ENCODE peak calls at places on chromosomes 1 and 21, in seven cellular contexts. T is upper lobe of right lung, K is GM12878, O is aorta, R is transverse colon, X is neural progenitor cell, M is heart right ventricle. Q is an unnamed sample.

GRCh38 chr1:43558346-43558841 is 27.7 kb downstream of the PTPRF start:
- DNase-seq in R (peak; percentile 62), K (no peak), T (peak; percentile 79), M (no peak), X (peak; percentile 77), O (peak; percentile 83), Q (peak; percentile 90)

GRCh38 chr21:41765393-41765950 is 1.4 kb downstream of the RIPK4 start:
- DNase-seq in R (no peak), T (no peak), X (no peak), M (no peak), K (no peak), O (peak; percentile 30), Q (peak; percentile 51)

GRCh38 chr1:85137660-85138059 is 63.2 kb downstream of the SYDE2 start:
- DNase-seq in M (peak; percentile 67), T (peak; percentile 88), O (no peak), R (peak; percentile 87), X (no peak), K (no peak), Q (no peak)

GRCh38 chr1:241672301-241672700 is 20.2 kb downstream of the WDR64 start:
- DNase-seq in O (no peak), M (no peak), K (no peak), R (no peak), T (no peak), X (no peak), Q (no peak)

GRCh38 chr1:71787699-71788098 is 494.6 kb downstream of the NEGR1 start:
- DNase-seq in T (no peak), R (no peak), O (no peak), K (no peak), X (no peak), M (no peak), Q (no peak)

GRCh38 chr1:173467426-173467825 is 9.7 kb upstream of the PRDX6 start:
- DNase-seq in R (no peak), K (no peak), T (no peak), X (no peak), O (no peak), M (no peak), Q (no peak)

GRCh38 chr1:58620259-58620658 is 43.2 kb upstream of the TACSTD2 start:
- DNase-seq in X (peak; percentile 64), T (peak; percentile 61), M (no peak), O (no peak), R (peak; percentile 42), K (no peak), Q (peak; percentile 33)

GRCh38 chr1:224329842-224330753 is at the start of gene NVL:
- DNase-seq in O (peak; percentile 93), X (peak; percentile 92), M (peak; percentile 89), T (peak; percentile 92), R (peak; percentile 89), K (peak; percentile 48), Q (peak; percentile 89)

GRCh38 chr1:204319462-204319861 is 40.3 kb downstream of the PLEKHA6 start:
- DNase-seq in T (no peak), X (no peak), M (no peak), K (no peak), O (no peak), R (peak; percentile 43), Q (no peak)

GRCh38 chr1:163085041-163085903 is 16.1 kb downstream of the RGS4 start:
- DNase-seq in T (no peak), R (no peak), M (no peak), O (no peak), K (no peak), X (no peak), Q (no peak)

GRCh38 chr21:42319851-42320602 is 4.8 kb upstream of the TFF3 start:
- DNase-seq in T (no peak), K (no peak), O (no peak), M (no peak), X (no peak), R (no peak), Q (peak; percentile 46)

DNA sequence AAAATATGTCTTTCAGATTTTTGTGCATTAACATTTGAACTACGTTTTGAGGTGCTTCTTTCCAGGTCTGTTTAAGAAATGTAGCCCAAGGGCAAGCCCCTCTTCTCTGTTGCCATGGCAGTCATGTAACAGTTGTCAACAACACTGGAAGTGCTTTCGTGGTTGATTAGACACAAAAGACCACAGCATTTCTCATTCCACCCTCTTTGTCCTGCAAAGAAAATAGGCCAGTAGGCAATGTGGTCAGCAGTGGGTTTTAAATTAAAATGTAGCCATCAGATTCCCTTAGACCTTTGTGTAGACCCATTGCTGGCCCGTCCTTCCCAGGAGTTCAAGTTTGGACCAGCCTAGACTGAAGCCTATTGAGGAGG is 35.4 kb downstream of the VANGL1 start:
- DNase-seq in T (no peak), M (no peak), X (peak; percentile 83), O (no peak), R (no peak), K (peak; percentile 5), Q (no peak)
- H3K4me3 ChIP-seq in T (no peak overlapping the region), M (no peak overlapping the region), X (no peak overlapping the region), O (no peak overlapping the region), R (no peak overlapping the region), K (no peak overlapping the region), Q (no peak overlapping the region)

GRCh38 chr1:151361883-151362282 is 10.6 kb downstream of the SELENBP1 start:
- DNase-seq in K (no peak), X (no peak), O (no peak), T (no peak), R (no peak), M (no peak), Q (no peak)
- H3K4me3 ChIP-seq in K (no peak overlapping the region), X (no peak overlapping the region), O (no peak overlapping the region), T (no peak overlapping the region), R (no peak overlapping the region), M (no peak overlapping the region), Q (no peak overlapping the region)

DNA sequence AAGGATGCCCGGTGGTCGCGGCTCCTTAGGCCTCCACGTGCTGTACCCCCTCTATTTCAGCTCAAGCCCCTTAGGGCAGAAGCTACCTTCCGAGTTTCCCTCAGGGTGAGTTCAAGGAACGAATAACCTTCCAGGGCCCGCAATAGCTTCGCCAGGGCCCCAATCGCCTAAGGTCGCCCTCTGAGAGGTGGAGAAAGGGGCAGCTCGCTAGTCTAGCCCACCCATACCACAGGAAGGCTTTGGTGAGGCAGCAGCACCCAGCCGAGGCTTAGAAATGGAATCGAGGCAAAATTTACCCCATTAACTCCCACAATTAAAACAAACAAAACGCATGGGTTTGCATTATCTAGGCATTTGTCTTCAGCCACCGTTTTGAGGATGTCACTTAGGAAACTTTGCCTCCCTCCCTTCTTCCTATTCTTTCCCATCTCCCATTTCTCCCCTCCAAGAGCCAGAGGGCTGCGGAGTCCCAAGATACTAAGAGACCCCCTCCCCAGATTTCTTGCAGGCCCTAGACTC is 954 bp downstream of the WNT2B start:
- DNase-seq in K (no peak), X (no peak), O (no peak), M (no peak), T (no peak), R (no peak), Q (no peak)
- H3K4me3 ChIP-seq in K (no peak overlapping the region), X (peak overlapping the region; percentile 60), O (no peak overlapping the region), M (no peak overlapping the region), T (peak overlapping the region; percentile 56), R (peak overlapping the region; percentile 55), Q (peak overlapping the region; percentile 67)

GRCh38 chr1:3663999-3664699 is 11.8 kb downstream of the TP73 start:
- DNase-seq in T (peak; percentile 36), R (peak; percentile 7), X (no peak), O (peak; percentile 57), K (no peak), M (no peak), Q (peak; percentile 77)
- H3K4me3 ChIP-seq in T (no peak overlapping the region), R (no peak overlapping the region), X (no peak overlapping the region), O (no peak overlapping the region), K (peak overlapping the region; percentile 60), M (no peak overlapping the region), Q (no peak overlapping the region)

GRCh38 chr1:180116964-180117763 is 37.5 kb upstream of the QSOX1 start:
- DNase-seq in O (no peak), X (no peak), K (no peak), R (no peak), M (peak; percentile 15), T (no peak), Q (no peak)
- H3K4me3 ChIP-seq in O (no peak overlapping the region), X (no peak overlapping the region), K (no peak overlapping the region), R (no peak overlapping the region), M (no peak overlapping the region), T (no peak overlapping the region), Q (no peak overlapping the region)

GRCh38 chr1:156642265-156643185 is 608 bp downstream of the BCAN start:
- DNase-seq in M (no peak), K (no peak), X (peak; percentile 59), O (no peak), T (no peak), R (no peak), Q (peak; percentile 82)

GRCh38 chr1:156643266-156644092 is 1.6 kb downstream of the BCAN start:
- DNase-seq in K (no peak), X (no peak), T (no peak), R (no peak), O (no peak), M (no peak), Q (peak; percentile 79)

GRCh38 chr1:156641761-156642264 is at the start of gene BCAN:
- DNase-seq in R (no peak), M (no peak), X (peak; percentile 91), T (no peak), K (no peak), O (peak; percentile 80), Q (peak; percentile 97)

GRCh38 chr1:156639601-156640101 is 2.3 kb upstream of the BCAN start:
- DNase-seq in X (no peak), M (no peak), O (no peak), R (no peak), T (no peak), K (no peak), Q (peak; percentile 44)

GRCh38 chr1:156640842-156641706 is 843 bp upstream of the BCAN start:
- DNase-seq in O (no peak), T (no peak), R (no peak), M (no peak), X (no peak), K (no peak), Q (peak; percentile 60)
- H3K4me3 ChIP-seq in O (no peak overlapping the region), T (no peak overlapping the region), R (no peak overlapping the region), M (peak overlapping the region; percentile 44), X (peak overlapping the region; percentile 51), K (no peak overlapping the region), Q (peak overlapping the region; percentile 55)

Q was measured in H7.